ENCODE peak calls at places on chromosomes 7 and 10, in four cellular contexts. O is right lobe of liver, X is left ventricle myocardium inferior, Y is adrenal gland. F is an unnamed sample.

GRCh38 chr10:112981553-112981952 is 31.5 kb downstream of the TCF7L2 start:
- DNase-seq in O (no peak), X (no peak), Y (no peak), F (peak; percentile 71)

GRCh38 chr10:3107426-3107961 is 40.1 kb downstream of the PFKP start:
- DNase-seq in O (peak; percentile 90), X (peak; percentile 81), Y (peak; percentile 94), F (no peak)

GRCh38 chr10:80498833-80499671 is 38.6 kb upstream of the SH2D4B start:
- DNase-seq in O (peak; percentile 95), X (peak; percentile 91), Y (peak; percentile 99), F (no peak)

GRCh38 chr10:90418869-90419652 is 438.8 kb downstream of the HTR7 start:
- DNase-seq in O (no peak), X (no peak), Y (no peak), F (no peak)

GRCh38 chr7:125618516-125618915 is 688.9 kb upstream of the POT1 start:
- DNase-seq in O (no peak), X (no peak), Y (no peak), F (peak; percentile 88)

GRCh38 chr10:42952931-42953683 is 123.8 kb upstream of the RET start:
- DNase-seq in O (peak; percentile 24), X (no peak), Y (no peak), F (no peak)

GRCh38 chr10:132468201-132468600 is 69.4 kb upstream of the INPP5A start:
- DNase-seq in O (no peak), X (peak; percentile 5), Y (no peak), F (no peak)

GRCh38 chr7:94244760-94245159 is 149.9 kb upstream of the COL1A2 start:
- DNase-seq in O (no peak), X (no peak), Y (no peak), F (no peak)

GRCh38 chr7:1291846-1292765 is 59.4 kb downstream of the UNCX start:
- DNase-seq in O (no peak), X (no peak), Y (no peak), F (no peak)

GRCh38 chr10:27741173-27742091 is 4.2 kb downstream of the MKX start:
- DNase-seq in O (peak; percentile 46), X (peak; percentile 14), Y (no peak), F (no peak)

GRCh38 chr7:116230191-116231005 is 20.1 kb downstream of the TES start:
- DNase-seq in O (no peak), X (no peak), Y (no peak), F (peak; percentile 39)

GRCh38 chr7:143227806-143228205 is 6.0 kb downstream of the TAS2R40 start:
- DNase-seq in O (no peak), X (no peak), Y (no peak), F (no peak)

GRCh38 chr10:132374176-132374575 is 22.8 kb upstream of the PWWP2B start:
- DNase-seq in O (peak; percentile 41), X (no peak), Y (no peak), F (no peak)

GRCh38 chr7:15007507-15007906 is 105.0 kb upstream of the DGKB start:
- DNase-seq in O (peak; percentile 59), X (no peak), Y (no peak), F (peak; percentile 45)

GRCh38 chr7:124796771-124797170 is 31.2 kb upstream of the GPR37 start:
- DNase-seq in O (no peak), X (no peak), Y (no peak), F (no peak)

GRCh38 chr7:88358881-88359280 is 52.2 kb upstream of the STEAP4 start:
- DNase-seq in O (no peak), X (no peak), Y (no peak), F (no peak)

GRCh38 chr10:109968954-109969644 is 38.7 kb upstream of the ADD3 start:
- DNase-seq in O (no peak), X (no peak), Y (no peak), F (no peak)

GRCh38 chr7:44463169-44463808 is 27.2 kb downstream of the NUDCD3 start:
- DNase-seq in O (no peak), X (no peak), Y (no peak), F (no peak)

GRCh38 chr10:14185501-14186045 is 145.2 kb downstream of the FRMD4A start:
- DNase-seq in O (no peak), X (no peak), Y (no peak), F (peak; percentile 84)

GRCh38 chr10:133440633-133441285 is 13.0 kb upstream of the SCART1 start:
- DNase-seq in O (no peak), X (no peak), Y (no peak), F (no peak)

DNA sequence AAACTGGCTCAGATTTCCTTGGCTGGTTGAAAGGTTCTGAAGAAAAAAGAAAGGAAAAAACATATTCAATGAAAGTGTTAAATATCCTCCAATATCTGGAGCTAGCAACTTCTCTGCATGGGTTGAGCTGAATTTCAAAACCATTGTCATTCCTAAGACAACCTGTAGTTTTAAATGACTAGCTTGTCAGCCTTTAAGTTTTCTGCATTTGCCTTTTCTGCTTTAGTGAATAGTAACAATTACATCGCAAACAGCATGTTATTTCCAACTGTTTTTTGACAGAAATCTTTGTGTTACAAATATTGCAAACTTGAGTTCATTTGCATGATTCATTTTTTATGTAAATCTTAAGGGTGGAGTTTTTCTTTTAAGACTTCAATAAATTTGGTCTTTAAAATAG is 852.3 kb upstream of the CELF2 start:
- DNase-seq in O (no peak), X (no peak), Y (no peak), F (no peak)
- H3K27ac ChIP-seq in O (no peak overlapping the region), X (no peak overlapping the region), Y (no peak overlapping the region), F (no peak overlapping the region)

DNA sequence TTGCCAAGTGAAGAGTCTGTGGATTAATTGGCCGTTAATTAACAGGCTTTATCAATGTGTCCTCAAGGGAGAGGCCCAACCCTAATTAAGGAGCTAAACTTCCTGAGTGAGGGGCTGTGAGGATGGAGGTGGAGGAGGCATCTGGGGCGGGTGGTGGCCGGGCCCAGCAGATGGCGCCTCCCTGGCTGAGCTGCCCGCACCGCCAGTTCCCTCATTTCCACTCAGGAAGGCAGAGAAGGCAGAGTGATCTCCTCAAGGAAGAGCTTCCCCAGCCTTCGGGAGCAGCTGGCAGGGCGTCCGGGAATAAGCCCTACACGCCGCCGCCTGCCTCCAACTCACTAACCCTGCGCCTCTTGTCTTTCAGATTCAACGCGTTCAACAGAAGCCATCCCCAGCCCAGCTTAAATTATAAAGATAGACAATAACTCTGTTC is 112.2 kb downstream of the CYTH3 start:
- DNase-seq in O (no peak), X (peak; percentile 69), Y (peak; percentile 38), F (peak; percentile 49)
- H3K27ac ChIP-seq in O (no peak overlapping the region), X (peak overlapping the region; percentile 87), Y (no peak overlapping the region), F (no peak overlapping the region)

GRCh38 chr7:102836206-102836938 is 76.4 kb upstream of the LRRC17 start:
- DNase-seq in O (no peak), X (no peak), Y (no peak), F (peak; percentile 60)
- H3K27ac ChIP-seq in O (no peak overlapping the region), X (no peak overlapping the region), Y (no peak overlapping the region), F (peak overlapping the region; percentile 68)

GRCh38 chr10:61899997-61900828 is 1.3 kb upstream of the ARID5B start:
- DNase-seq in O (peak; percentile 73), X (peak; percentile 50), Y (peak; percentile 67), F (peak; percentile 80)
- H3K27ac ChIP-seq in O (peak overlapping the region; percentile 99), X (peak overlapping the region; percentile 96), Y (peak overlapping the region; percentile 51), F (peak overlapping the region; percentile 98)

DNA sequence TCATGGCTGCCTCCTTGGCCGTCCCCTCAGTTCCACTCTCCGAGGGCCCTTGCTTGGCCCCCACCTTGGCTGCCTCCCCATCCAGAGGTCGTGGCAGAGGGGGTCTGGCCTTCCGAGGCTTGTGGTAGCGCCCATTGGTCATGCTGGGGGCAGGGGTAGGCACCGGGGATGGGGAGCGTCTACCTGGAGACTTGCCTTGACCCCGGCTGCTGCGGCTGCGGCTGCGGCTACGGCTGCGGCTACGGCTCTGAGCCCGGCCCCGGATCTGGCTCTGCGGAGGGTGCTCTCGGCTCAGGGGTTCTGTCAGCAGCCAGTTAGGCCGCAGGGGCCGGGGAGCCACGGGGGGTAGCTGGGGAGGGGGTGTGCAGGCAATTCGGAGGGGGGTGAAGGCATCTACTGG is 10.7 kb downstream of the LZTS2 start:
- DNase-seq in O (no peak), X (no peak), Y (no peak), F (no peak)
- H3K27ac ChIP-seq in O (no peak overlapping the region), X (no peak overlapping the region), Y (no peak overlapping the region), F (no peak overlapping the region)

DNA sequence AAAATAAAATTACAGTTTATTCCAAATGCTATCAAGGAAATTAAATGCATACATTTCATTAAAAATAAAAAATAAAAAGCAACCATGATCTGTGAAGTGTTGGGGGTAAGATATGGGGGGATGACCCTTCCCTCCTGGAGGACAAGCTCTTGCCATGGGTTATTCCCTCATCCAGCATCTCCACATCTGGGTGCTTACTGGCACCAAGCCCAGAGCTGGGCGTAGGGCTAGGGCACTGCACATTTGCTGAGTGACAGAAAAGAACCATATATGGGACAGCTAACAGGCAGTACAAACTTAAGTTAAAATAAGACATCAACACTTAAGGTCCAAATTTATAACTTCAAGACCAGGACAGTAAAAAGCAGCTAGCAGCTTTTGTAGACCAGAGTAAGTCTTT is 10.2 kb downstream of the CCDC6 start:
- DNase-seq in O (no peak), X (no peak), Y (no peak), F (no peak)
- H3K27ac ChIP-seq in O (peak overlapping the region; percentile 47), X (peak overlapping the region; percentile 64), Y (no peak overlapping the region), F (no peak overlapping the region)

DNA sequence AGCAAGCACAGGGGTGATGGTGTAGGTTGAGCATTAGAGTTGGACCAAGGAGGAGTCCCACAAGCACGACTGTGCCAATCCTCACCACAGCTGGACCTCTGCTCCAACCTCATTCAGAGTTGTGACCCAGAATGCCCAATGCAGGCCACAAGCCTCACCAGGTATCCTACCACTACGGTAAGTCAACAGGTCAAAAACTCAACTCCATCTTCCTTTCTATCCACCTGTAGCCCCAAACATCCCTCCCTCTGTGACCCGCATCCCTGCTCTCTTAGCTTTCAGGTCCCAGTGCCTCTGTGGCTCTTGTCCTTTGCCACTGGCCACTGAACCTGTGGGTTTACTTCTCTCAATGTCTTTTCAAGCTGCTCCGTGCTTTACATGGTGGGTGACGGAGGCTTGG is 112.8 kb downstream of the PIP4K2A start:
- DNase-seq in O (no peak), X (no peak), Y (no peak), F (no peak)
- H3K27ac ChIP-seq in O (no peak overlapping the region), X (no peak overlapping the region), Y (no peak overlapping the region), F (no peak overlapping the region)

DNA sequence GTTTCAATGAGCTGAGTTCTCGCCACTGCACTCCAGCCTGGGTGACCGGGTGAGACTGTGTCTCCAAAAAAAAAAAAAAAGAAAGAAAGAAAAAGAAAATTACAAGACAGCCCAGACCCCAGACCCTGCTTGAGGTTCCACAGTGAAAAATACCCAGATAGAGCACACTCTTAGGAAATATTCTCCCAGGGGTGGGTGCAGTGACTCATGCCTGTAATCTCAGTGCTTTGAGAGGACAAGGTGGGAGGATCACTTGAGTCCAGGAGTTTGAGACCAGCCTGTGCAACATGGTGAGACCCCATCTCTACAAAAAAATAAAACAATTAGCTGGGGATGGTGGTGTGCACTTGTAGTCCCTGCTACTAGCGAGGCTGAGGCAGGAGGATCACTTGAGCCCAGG is 41.1 kb upstream of the GTF2IRD1 start:
- DNase-seq in O (no peak), X (no peak), Y (no peak), F (no peak)
- H3K27ac ChIP-seq in O (no peak overlapping the region), X (no peak overlapping the region), Y (no peak overlapping the region), F (no peak overlapping the region)

GRCh38 chr10:73886625-73887024 is 12.3 kb upstream of the CAMK2G start:
- DNase-seq in O (no peak), X (no peak), Y (no peak), F (no peak)
- H3K27ac ChIP-seq in O (peak overlapping the region; percentile 24), X (peak overlapping the region; percentile 87), Y (no peak overlapping the region), F (peak overlapping the region; percentile 88)